ENCODE peak calls at places on chromosomes 4 and X, in six cellular contexts. One of them, this sample, is unnamed.
A peak's percentile ranks its signal among the peaks of the same experiment; 100 is the strongest.

GRCh38 chrX:132092439-132093065 is 35.3 kb downstream of the FRMD7 start:
- DNase-seq in A549: peak; percentile 64
- DNase-seq in IMR-90: peak; percentile 61
- DNase-seq in K562: peak; percentile 77
- DNase-seq in GM12878: peak; percentile 25
- DNase-seq in HepG2: peak; percentile 55
- DNase-seq in this sample: peak; percentile 28

GRCh38 chrX:108157628-108158027 is 66.0 kb downstream of the ATG4A start:
- DNase-seq in A549: no peak
- DNase-seq in IMR-90: no peak
- DNase-seq in K562: no peak
- DNase-seq in GM12878: no peak
- DNase-seq in HepG2: no peak
- DNase-seq in this sample: no peak

GRCh38 chr4:74473155-74473811 is 28.3 kb downstream of the AREG start:
- DNase-seq in A549: peak; percentile 36
- DNase-seq in IMR-90: peak; percentile 91
- DNase-seq in K562: no peak
- DNase-seq in GM12878: no peak
- DNase-seq in HepG2: peak; percentile 62
- DNase-seq in this sample: no peak

GRCh38 chrX:43969504-43970501 is 3.4 kb downstream of the NDP start:
- DNase-seq in A549: peak; percentile 2
- DNase-seq in IMR-90: peak; percentile 56
- DNase-seq in K562: no peak
- DNase-seq in GM12878: no peak
- DNase-seq in HepG2: no peak
- DNase-seq in this sample: no peak

GRCh38 chrX:114162068-114162735 is 421.7 kb upstream of the HTR2C start:
- DNase-seq in A549: peak; percentile 4
- DNase-seq in IMR-90: no peak
- DNase-seq in K562: peak; percentile 56
- DNase-seq in GM12878: no peak
- DNase-seq in HepG2: peak; percentile 0
- DNase-seq in this sample: no peak

GRCh38 chr4:39083164-39083563 is 21.1 kb downstream of the KLHL5 start:
- DNase-seq in A549: no peak
- DNase-seq in IMR-90: peak; percentile 34
- DNase-seq in K562: no peak
- DNase-seq in GM12878: no peak
- DNase-seq in HepG2: no peak
- DNase-seq in this sample: no peak

GRCh38 chrX:151039351-151039750 is 56.2 kb downstream of the HMGB3 start:
- DNase-seq in A549: no peak
- DNase-seq in IMR-90: no peak
- DNase-seq in K562: no peak
- DNase-seq in GM12878: no peak
- DNase-seq in HepG2: no peak
- DNase-seq in this sample: no peak

GRCh38 chr4:59120287-59120814 is 2010.2 kb upstream of the IGFBP7 start:
- DNase-seq in A549: no peak
- DNase-seq in IMR-90: no peak
- DNase-seq in K562: no peak
- DNase-seq in GM12878: no peak
- DNase-seq in HepG2: no peak
- DNase-seq in this sample: no peak

GRCh38 chrX:119990409-119990994 is 47.0 kb upstream of the NKAP start:
- DNase-seq in A549: no peak
- DNase-seq in IMR-90: no peak
- DNase-seq in K562: no peak
- DNase-seq in GM12878: no peak
- DNase-seq in HepG2: no peak
- DNase-seq in this sample: no peak

DNA sequence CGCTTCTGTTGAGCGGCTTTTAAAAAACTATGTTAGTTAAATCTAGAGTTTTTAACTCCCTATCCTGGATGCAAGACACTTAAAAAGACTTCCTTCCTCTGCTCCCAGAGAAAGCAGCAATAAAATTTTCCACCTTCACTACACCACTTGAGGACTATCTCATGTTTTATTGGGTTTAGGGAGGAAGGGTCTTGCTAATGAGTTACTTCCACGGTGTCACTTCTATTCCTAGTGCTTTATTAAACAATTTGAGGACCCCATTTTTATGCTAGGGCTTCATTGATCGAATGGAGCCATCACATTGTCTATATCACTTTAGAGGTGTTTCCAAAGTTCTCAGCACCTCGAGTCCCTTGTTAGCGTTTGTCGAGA is 3.7 kb upstream of the STIM2 start:
- DNase-seq in A549: no peak
- DNase-seq in IMR-90: no peak
- DNase-seq in K562: no peak
- DNase-seq in GM12878: no peak
- DNase-seq in HepG2: no peak
- DNase-seq in this sample: no peak
- TF ChIP-seq SMC3 in A549: no peak
- TF ChIP-seq SMC3 in IMR-90: no peak
- TF ChIP-seq SMC3 in K562: no peak
- TF ChIP-seq SMC3 in GM12878: no peak
- TF ChIP-seq SMC3 in HepG2: no peak
- TF ChIP-seq SMC3 in this sample: no peak

DNA sequence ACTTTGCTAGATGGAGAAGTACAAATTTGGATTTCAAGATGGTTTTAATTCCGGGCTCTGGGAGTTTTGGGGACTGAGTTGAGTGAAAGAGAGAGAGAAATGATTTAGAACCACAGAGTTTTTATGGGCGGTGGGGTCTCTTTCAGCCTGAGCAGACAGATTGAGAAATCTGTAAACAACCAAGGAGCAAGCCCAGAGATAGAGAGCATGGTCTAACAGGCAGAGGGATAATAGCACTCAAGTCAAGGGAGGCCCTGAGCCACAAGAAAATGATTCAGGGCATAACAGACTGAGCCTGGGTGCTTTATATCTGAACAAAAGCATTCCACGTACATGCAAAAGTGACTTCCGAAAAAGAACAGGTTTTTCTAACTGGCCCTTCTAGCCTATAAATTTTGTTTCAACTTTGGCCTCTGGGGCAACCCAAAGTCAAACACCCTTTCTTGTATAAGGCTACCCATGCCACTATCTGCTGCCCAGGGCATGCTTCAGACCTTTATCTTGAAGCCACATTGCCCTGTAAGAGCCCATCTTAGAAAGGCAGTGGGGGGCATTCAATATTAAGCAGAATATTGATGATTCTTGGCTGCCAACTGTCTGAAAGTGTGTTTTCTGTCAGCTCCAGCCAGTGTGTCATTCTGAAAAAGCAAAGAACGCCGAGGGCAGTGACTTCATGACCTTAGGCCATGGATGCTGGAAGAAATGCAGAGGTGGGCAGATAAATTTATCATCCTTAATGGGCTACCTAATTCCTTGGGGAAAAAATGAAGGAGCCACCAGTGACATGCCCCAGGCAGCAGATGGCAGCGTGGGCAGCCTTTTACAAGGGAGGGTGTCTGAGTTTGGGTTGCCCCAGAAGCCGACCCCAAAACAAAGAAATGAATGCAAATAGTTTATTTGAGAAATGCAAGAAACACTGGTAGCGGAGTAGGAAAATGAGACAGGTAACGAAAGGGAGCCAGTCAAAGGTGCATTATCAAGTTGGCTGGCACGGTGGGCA is 637.6 kb downstream of the MID1IP1 start:
- DNase-seq in A549: no peak
- DNase-seq in IMR-90: no peak
- DNase-seq in K562: no peak
- DNase-seq in GM12878: no peak
- DNase-seq in HepG2: no peak
- DNase-seq in this sample: no peak
- TF ChIP-seq SMC3 in A549: no peak
- TF ChIP-seq SMC3 in IMR-90: no peak
- TF ChIP-seq SMC3 in K562: no peak
- TF ChIP-seq SMC3 in GM12878: peak; percentile 23
- TF ChIP-seq SMC3 in HepG2: no peak
- TF ChIP-seq SMC3 in this sample: peak; percentile 11

GRCh38 chrX:12974217-12974796 is 603 bp upstream of the TMSB4X start:
- DNase-seq in A549: peak; percentile 84
- DNase-seq in IMR-90: peak; percentile 54
- DNase-seq in K562: peak; percentile 73
- DNase-seq in GM12878: no peak
- DNase-seq in HepG2: no peak
- DNase-seq in this sample: peak; percentile 46

GRCh38 chrX:12974797-12975669 is at the start of gene TMSB4X:
- DNase-seq in A549: peak; percentile 93
- DNase-seq in IMR-90: peak; percentile 74
- DNase-seq in K562: peak; percentile 91
- DNase-seq in GM12878: no peak
- DNase-seq in HepG2: no peak
- DNase-seq in this sample: peak; percentile 84

GRCh38 chrX:12977761-12978204 is 2.9 kb downstream of the TMSB4X start:
- DNase-seq in A549: no peak
- DNase-seq in IMR-90: no peak
- DNase-seq in K562: no peak
- DNase-seq in GM12878: no peak
- DNase-seq in HepG2: no peak
- DNase-seq in this sample: no peak

GRCh38 chrX:12975670-12975965 is 708 bp downstream of the TMSB4X start:
- DNase-seq in A549: no peak
- DNase-seq in IMR-90: no peak
- DNase-seq in K562: no peak
- DNase-seq in GM12878: no peak
- DNase-seq in HepG2: no peak
- DNase-seq in this sample: no peak

DNA sequence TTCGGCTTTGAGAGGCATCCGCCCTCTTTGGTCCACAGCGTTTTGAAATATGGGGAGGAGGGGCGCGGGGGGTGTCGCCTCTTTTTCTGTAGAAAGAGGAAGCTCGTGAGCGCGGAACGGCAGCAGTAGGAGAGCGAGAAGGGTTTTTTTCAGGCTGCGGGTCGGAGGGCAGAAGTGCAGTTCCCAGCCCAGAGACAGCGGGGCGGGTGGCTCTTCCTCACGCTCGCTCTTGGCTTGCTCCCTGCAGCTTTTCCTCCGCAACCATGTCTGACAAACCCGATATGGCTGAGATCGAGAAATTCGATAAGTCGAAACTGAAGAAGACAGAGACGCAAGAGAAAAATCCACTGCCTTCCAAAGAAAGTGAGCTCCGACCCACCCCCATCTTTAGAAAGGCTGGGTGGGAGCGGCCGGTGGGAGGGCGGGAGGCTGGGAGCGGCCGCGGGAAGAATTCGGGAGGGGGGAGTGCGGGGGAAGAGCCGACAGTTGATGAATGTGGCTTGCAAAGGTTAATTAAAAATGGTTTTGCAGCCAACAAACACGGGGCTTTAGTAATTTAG is 1.2 kb downstream of the TMSB4X start:
- DNase-seq in A549: peak; percentile 70
- DNase-seq in IMR-90: peak; percentile 36
- DNase-seq in K562: peak; percentile 74
- DNase-seq in GM12878: no peak
- DNase-seq in HepG2: no peak
- DNase-seq in this sample: peak; percentile 67
- TF ChIP-seq SMC3 in A549: no peak
- TF ChIP-seq SMC3 in IMR-90: no peak
- TF ChIP-seq SMC3 in K562: no peak
- TF ChIP-seq SMC3 in GM12878: no peak
- TF ChIP-seq SMC3 in HepG2: no peak
- TF ChIP-seq SMC3 in this sample: no peak

DNA sequence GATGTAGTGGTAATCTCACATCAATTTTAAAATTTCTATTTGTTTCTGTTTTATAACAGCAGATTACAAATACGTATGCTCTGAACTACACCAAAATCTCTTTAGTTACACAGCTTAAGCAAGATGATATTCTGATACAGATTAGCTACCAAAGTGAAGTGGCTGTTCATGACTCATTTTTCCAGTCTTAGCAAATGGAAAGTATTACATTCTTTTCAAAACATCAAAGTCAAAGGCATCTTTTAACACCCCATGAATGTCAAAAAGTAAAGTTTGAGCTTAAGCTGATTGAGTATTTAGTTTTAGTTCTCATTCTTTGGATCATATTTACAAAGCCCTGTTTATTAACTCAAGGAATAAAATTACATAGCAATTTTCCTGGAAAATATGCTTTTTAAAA is 6.6 kb upstream of the HPGDS start:
- DNase-seq in A549: no peak
- DNase-seq in IMR-90: peak; percentile 27
- DNase-seq in K562: no peak
- DNase-seq in GM12878: no peak
- DNase-seq in HepG2: no peak
- DNase-seq in this sample: no peak
- TF ChIP-seq SMC3 in A549: no peak
- TF ChIP-seq SMC3 in IMR-90: no peak
- TF ChIP-seq SMC3 in K562: no peak
- TF ChIP-seq SMC3 in GM12878: no peak
- TF ChIP-seq SMC3 in HepG2: no peak
- TF ChIP-seq SMC3 in this sample: no peak

GRCh38 chr4:78862314-78862737 is 76.9 kb downstream of the PAQR3 start:
- DNase-seq in A549: peak; percentile 16
- DNase-seq in IMR-90: no peak
- DNase-seq in K562: no peak
- DNase-seq in GM12878: peak; percentile 8
- DNase-seq in HepG2: peak; percentile 94
- DNase-seq in this sample: no peak
- TF ChIP-seq SMC3 in A549: no peak
- TF ChIP-seq SMC3 in IMR-90: no peak
- TF ChIP-seq SMC3 in K562: no peak
- TF ChIP-seq SMC3 in GM12878: no peak
- TF ChIP-seq SMC3 in HepG2: peak; percentile 17
- TF ChIP-seq SMC3 in this sample: no peak

GRCh38 chr4:17654701-17655100 is 40.3 kb downstream of the MED28 start:
- DNase-seq in A549: no peak
- DNase-seq in IMR-90: no peak
- DNase-seq in K562: no peak
- DNase-seq in GM12878: no peak
- DNase-seq in HepG2: no peak
- DNase-seq in this sample: no peak

GRCh38 chr4:17662694-17663093 is 48.3 kb downstream of the MED28 start:
- DNase-seq in A549: no peak
- DNase-seq in IMR-90: peak; percentile 21
- DNase-seq in K562: no peak
- DNase-seq in GM12878: no peak
- DNase-seq in HepG2: no peak
- DNase-seq in this sample: no peak

GRCh38 chr4:17657849-17658248 is 43.4 kb downstream of the MED28 start:
- DNase-seq in A549: no peak
- DNase-seq in IMR-90: no peak
- DNase-seq in K562: no peak
- DNase-seq in GM12878: no peak
- DNase-seq in HepG2: no peak
- DNase-seq in this sample: no peak
- TF ChIP-seq SMC3 in A549: no peak
- TF ChIP-seq SMC3 in IMR-90: no peak
- TF ChIP-seq SMC3 in K562: no peak
- TF ChIP-seq SMC3 in GM12878: no peak
- TF ChIP-seq SMC3 in HepG2: no peak
- TF ChIP-seq SMC3 in this sample: no peak

GRCh38 chr4:71711985-71712348 is 71.9 kb downstream of the GC start:
- DNase-seq in A549: no peak
- DNase-seq in IMR-90: no peak
- DNase-seq in K562: no peak
- DNase-seq in GM12878: no peak
- DNase-seq in HepG2: no peak
- DNase-seq in this sample: no peak
- TF ChIP-seq SMC3 in A549: no peak
- TF ChIP-seq SMC3 in IMR-90: no peak
- TF ChIP-seq SMC3 in K562: no peak
- TF ChIP-seq SMC3 in GM12878: no peak
- TF ChIP-seq SMC3 in HepG2: no peak
- TF ChIP-seq SMC3 in this sample: no peak